ENCODE peak calls at places on chromosome 10, in seven cellular contexts. One of them, this sample, is unnamed.

GRCh38 chr10:34705563-34705962 is 109.5 kb downstream of the PARD3 start:
- DNase-seq in Daoy: no peak
- DNase-seq in NCI-H1048: no peak
- DNase-seq in activated CD4-positive, alpha-beta T cell treated with anti-CD3 and anti-CD28 coated beads, Interleukin-2, amount 10 ng/mL, durations not matched to agents 24 days and 14 days: no peak
- DNase-seq in Right ventricle myocardium superior: no peak
- DNase-seq in AG09309: no peak
- DNase-seq in stimulated activated CD4-positive, alpha-beta T cell treated with anti-CD3 and anti-CD28 coated beads, Interleukin-15, amount 100 ng/mL, for 24 hours: no peak
- DNase-seq in this sample: no peak

GRCh38 chr10:31765546-31765945 is 163.1 kb downstream of the ARHGAP12 start:
- DNase-seq in Daoy: no peak
- DNase-seq in NCI-H1048: no peak
- DNase-seq in activated CD4-positive, alpha-beta T cell treated with anti-CD3 and anti-CD28 coated beads, Interleukin-2, amount 10 ng/mL, durations not matched to agents 24 days and 14 days: no peak
- DNase-seq in Right ventricle myocardium superior: no peak
- DNase-seq in AG09309: no peak
- DNase-seq in stimulated activated CD4-positive, alpha-beta T cell treated with anti-CD3 and anti-CD28 coated beads, Interleukin-15, amount 100 ng/mL, for 24 hours: no peak
- DNase-seq in this sample: no peak

GRCh38 chr10:116053910-116054309 is 219.1 kb downstream of the GFRA1 start:
- DNase-seq in Daoy: peak; percentile 17
- DNase-seq in NCI-H1048: no peak
- DNase-seq in activated CD4-positive, alpha-beta T cell treated with anti-CD3 and anti-CD28 coated beads, Interleukin-2, amount 10 ng/mL, durations not matched to agents 24 days and 14 days: no peak
- DNase-seq in Right ventricle myocardium superior: no peak
- DNase-seq in AG09309: no peak
- DNase-seq in stimulated activated CD4-positive, alpha-beta T cell treated with anti-CD3 and anti-CD28 coated beads, Interleukin-15, amount 100 ng/mL, for 24 hours: no peak
- DNase-seq in this sample: no peak

GRCh38 chr10:92238586-92239098 is 52.2 kb downstream of the CPEB3 start:
- DNase-seq in Daoy: peak; percentile 49
- DNase-seq in NCI-H1048: no peak
- DNase-seq in activated CD4-positive, alpha-beta T cell treated with anti-CD3 and anti-CD28 coated beads, Interleukin-2, amount 10 ng/mL, durations not matched to agents 24 days and 14 days: no peak
- DNase-seq in Right ventricle myocardium superior: no peak
- DNase-seq in AG09309: peak; percentile 62
- DNase-seq in stimulated activated CD4-positive, alpha-beta T cell treated with anti-CD3 and anti-CD28 coated beads, Interleukin-15, amount 100 ng/mL, for 24 hours: no peak
- DNase-seq in this sample: no peak

GRCh38 chr10:71522438-71523144 is 125.9 kb downstream of the CDH23 start:
- DNase-seq in Daoy: no peak
- DNase-seq in NCI-H1048: no peak
- DNase-seq in activated CD4-positive, alpha-beta T cell treated with anti-CD3 and anti-CD28 coated beads, Interleukin-2, amount 10 ng/mL, durations not matched to agents 24 days and 14 days: no peak
- DNase-seq in Right ventricle myocardium superior: no peak
- DNase-seq in AG09309: no peak
- DNase-seq in stimulated activated CD4-positive, alpha-beta T cell treated with anti-CD3 and anti-CD28 coated beads, Interleukin-15, amount 100 ng/mL, for 24 hours: no peak
- DNase-seq in this sample: no peak

GRCh38 chr10:100377830-100378229 is 30.8 kb downstream of the SCD start:
- DNase-seq in Daoy: no peak
- DNase-seq in NCI-H1048: no peak
- DNase-seq in activated CD4-positive, alpha-beta T cell treated with anti-CD3 and anti-CD28 coated beads, Interleukin-2, amount 10 ng/mL, durations not matched to agents 24 days and 14 days: no peak
- DNase-seq in Right ventricle myocardium superior: no peak
- DNase-seq in AG09309: no peak
- DNase-seq in stimulated activated CD4-positive, alpha-beta T cell treated with anti-CD3 and anti-CD28 coated beads, Interleukin-15, amount 100 ng/mL, for 24 hours: no peak
- DNase-seq in this sample: no peak

GRCh38 chr10:131048595-131048994 is 262.9 kb downstream of the TCERG1L start:
- DNase-seq in Daoy: no peak
- DNase-seq in NCI-H1048: no peak
- DNase-seq in activated CD4-positive, alpha-beta T cell treated with anti-CD3 and anti-CD28 coated beads, Interleukin-2, amount 10 ng/mL, durations not matched to agents 24 days and 14 days: no peak
- DNase-seq in Right ventricle myocardium superior: no peak
- DNase-seq in AG09309: no peak
- DNase-seq in stimulated activated CD4-positive, alpha-beta T cell treated with anti-CD3 and anti-CD28 coated beads, Interleukin-15, amount 100 ng/mL, for 24 hours: no peak
- DNase-seq in this sample: no peak

GRCh38 chr10:83959330-83959729 is 180.0 kb upstream of the GHITM start:
- DNase-seq in Daoy: no peak
- DNase-seq in NCI-H1048: no peak
- DNase-seq in activated CD4-positive, alpha-beta T cell treated with anti-CD3 and anti-CD28 coated beads, Interleukin-2, amount 10 ng/mL, durations not matched to agents 24 days and 14 days: no peak
- DNase-seq in Right ventricle myocardium superior: no peak
- DNase-seq in AG09309: no peak
- DNase-seq in stimulated activated CD4-positive, alpha-beta T cell treated with anti-CD3 and anti-CD28 coated beads, Interleukin-15, amount 100 ng/mL, for 24 hours: no peak
- DNase-seq in this sample: no peak

GRCh38 chr10:20254078-20254477 is 437.8 kb downstream of the PLXDC2 start:
- DNase-seq in Daoy: no peak
- DNase-seq in NCI-H1048: no peak
- DNase-seq in activated CD4-positive, alpha-beta T cell treated with anti-CD3 and anti-CD28 coated beads, Interleukin-2, amount 10 ng/mL, durations not matched to agents 24 days and 14 days: no peak
- DNase-seq in Right ventricle myocardium superior: no peak
- DNase-seq in AG09309: no peak
- DNase-seq in stimulated activated CD4-positive, alpha-beta T cell treated with anti-CD3 and anti-CD28 coated beads, Interleukin-15, amount 100 ng/mL, for 24 hours: no peak
- DNase-seq in this sample: no peak

GRCh38 chr10:96073722-96074121 is 30.3 kb downstream of the CCNJ start:
- DNase-seq in Daoy: peak; percentile 73
- DNase-seq in NCI-H1048: no peak
- DNase-seq in activated CD4-positive, alpha-beta T cell treated with anti-CD3 and anti-CD28 coated beads, Interleukin-2, amount 10 ng/mL, durations not matched to agents 24 days and 14 days: peak; percentile 67
- DNase-seq in Right ventricle myocardium superior: no peak
- DNase-seq in AG09309: peak; percentile 46
- DNase-seq in stimulated activated CD4-positive, alpha-beta T cell treated with anti-CD3 and anti-CD28 coated beads, Interleukin-15, amount 100 ng/mL, for 24 hours: peak; percentile 9
- DNase-seq in this sample: peak; percentile 18

GRCh38 chr10:7550038-7550437 is 116.7 kb downstream of the ITIH5 start:
- DNase-seq in Daoy: no peak
- DNase-seq in NCI-H1048: no peak
- DNase-seq in activated CD4-positive, alpha-beta T cell treated with anti-CD3 and anti-CD28 coated beads, Interleukin-2, amount 10 ng/mL, durations not matched to agents 24 days and 14 days: no peak
- DNase-seq in Right ventricle myocardium superior: no peak
- DNase-seq in AG09309: no peak
- DNase-seq in stimulated activated CD4-positive, alpha-beta T cell treated with anti-CD3 and anti-CD28 coated beads, Interleukin-15, amount 100 ng/mL, for 24 hours: no peak
- DNase-seq in this sample: no peak

GRCh38 chr10:18582803-18583202 is 68.6 kb downstream of the NSUN6 start:
- DNase-seq in Daoy: peak; percentile 7
- DNase-seq in NCI-H1048: no peak
- DNase-seq in activated CD4-positive, alpha-beta T cell treated with anti-CD3 and anti-CD28 coated beads, Interleukin-2, amount 10 ng/mL, durations not matched to agents 24 days and 14 days: peak; percentile 74
- DNase-seq in Right ventricle myocardium superior: no peak
- DNase-seq in AG09309: no peak
- DNase-seq in stimulated activated CD4-positive, alpha-beta T cell treated with anti-CD3 and anti-CD28 coated beads, Interleukin-15, amount 100 ng/mL, for 24 hours: no peak
- DNase-seq in this sample: peak; percentile 16

GRCh38 chr10:17923728-17924127 is 28.0 kb upstream of the SLC39A12 start:
- DNase-seq in Daoy: peak; percentile 75
- DNase-seq in NCI-H1048: no peak
- DNase-seq in activated CD4-positive, alpha-beta T cell treated with anti-CD3 and anti-CD28 coated beads, Interleukin-2, amount 10 ng/mL, durations not matched to agents 24 days and 14 days: no peak
- DNase-seq in Right ventricle myocardium superior: no peak
- DNase-seq in AG09309: peak; percentile 78
- DNase-seq in stimulated activated CD4-positive, alpha-beta T cell treated with anti-CD3 and anti-CD28 coated beads, Interleukin-15, amount 100 ng/mL, for 24 hours: no peak
- DNase-seq in this sample: no peak

GRCh38 chr10:127904931-127905622 is 1.8 kb upstream of the PTPRE start:
- DNase-seq in Daoy: no peak
- DNase-seq in NCI-H1048: no peak
- DNase-seq in activated CD4-positive, alpha-beta T cell treated with anti-CD3 and anti-CD28 coated beads, Interleukin-2, amount 10 ng/mL, durations not matched to agents 24 days and 14 days: no peak
- DNase-seq in Right ventricle myocardium superior: no peak
- DNase-seq in AG09309: no peak
- DNase-seq in stimulated activated CD4-positive, alpha-beta T cell treated with anti-CD3 and anti-CD28 coated beads, Interleukin-15, amount 100 ng/mL, for 24 hours: no peak
- DNase-seq in this sample: no peak

GRCh38 chr10:89702121-89702480 is 711 bp downstream of the KIF20B start:
- DNase-seq in Daoy: peak; percentile 8
- DNase-seq in NCI-H1048: no peak
- DNase-seq in activated CD4-positive, alpha-beta T cell treated with anti-CD3 and anti-CD28 coated beads, Interleukin-2, amount 10 ng/mL, durations not matched to agents 24 days and 14 days: peak; percentile 72
- DNase-seq in Right ventricle myocardium superior: no peak
- DNase-seq in AG09309: no peak
- DNase-seq in stimulated activated CD4-positive, alpha-beta T cell treated with anti-CD3 and anti-CD28 coated beads, Interleukin-15, amount 100 ng/mL, for 24 hours: peak; percentile 33
- DNase-seq in this sample: peak; percentile 14

GRCh38 chr10:69633673-69634635 is 3.9 kb downstream of the FAM241B start:
- DNase-seq in Daoy: no peak
- DNase-seq in NCI-H1048: no peak
- DNase-seq in activated CD4-positive, alpha-beta T cell treated with anti-CD3 and anti-CD28 coated beads, Interleukin-2, amount 10 ng/mL, durations not matched to agents 24 days and 14 days: no peak
- DNase-seq in Right ventricle myocardium superior: no peak
- DNase-seq in AG09309: no peak
- DNase-seq in stimulated activated CD4-positive, alpha-beta T cell treated with anti-CD3 and anti-CD28 coated beads, Interleukin-15, amount 100 ng/mL, for 24 hours: no peak
- DNase-seq in this sample: no peak

GRCh38 chr10:42738669-42739068 is 43.9 kb upstream of the BMS1 start:
- DNase-seq in Daoy: no peak
- DNase-seq in NCI-H1048: no peak
- DNase-seq in activated CD4-positive, alpha-beta T cell treated with anti-CD3 and anti-CD28 coated beads, Interleukin-2, amount 10 ng/mL, durations not matched to agents 24 days and 14 days: no peak
- DNase-seq in Right ventricle myocardium superior: no peak
- DNase-seq in AG09309: no peak
- DNase-seq in stimulated activated CD4-positive, alpha-beta T cell treated with anti-CD3 and anti-CD28 coated beads, Interleukin-15, amount 100 ng/mL, for 24 hours: no peak
- DNase-seq in this sample: no peak

GRCh38 chr10:22346087-22346661 is 878 bp downstream of the SPAG6 start:
- DNase-seq in Daoy: no peak
- DNase-seq in NCI-H1048: no peak
- DNase-seq in activated CD4-positive, alpha-beta T cell treated with anti-CD3 and anti-CD28 coated beads, Interleukin-2, amount 10 ng/mL, durations not matched to agents 24 days and 14 days: no peak
- DNase-seq in Right ventricle myocardium superior: no peak
- DNase-seq in AG09309: no peak
- DNase-seq in stimulated activated CD4-positive, alpha-beta T cell treated with anti-CD3 and anti-CD28 coated beads, Interleukin-15, amount 100 ng/mL, for 24 hours: no peak
- DNase-seq in this sample: no peak

GRCh38 chr10:15230257-15230656 is 61.8 kb upstream of the NMT2 start:
- DNase-seq in Daoy: no peak
- DNase-seq in NCI-H1048: no peak
- DNase-seq in activated CD4-positive, alpha-beta T cell treated with anti-CD3 and anti-CD28 coated beads, Interleukin-2, amount 10 ng/mL, durations not matched to agents 24 days and 14 days: no peak
- DNase-seq in Right ventricle myocardium superior: no peak
- DNase-seq in AG09309: no peak
- DNase-seq in stimulated activated CD4-positive, alpha-beta T cell treated with anti-CD3 and anti-CD28 coated beads, Interleukin-15, amount 100 ng/mL, for 24 hours: no peak
- DNase-seq in this sample: no peak

GRCh38 chr10:95600158-95600557 is 39.0 kb upstream of the SORBS1 start:
- DNase-seq in Daoy: no peak
- DNase-seq in NCI-H1048: no peak
- DNase-seq in activated CD4-positive, alpha-beta T cell treated with anti-CD3 and anti-CD28 coated beads, Interleukin-2, amount 10 ng/mL, durations not matched to agents 24 days and 14 days: no peak
- DNase-seq in Right ventricle myocardium superior: no peak
- DNase-seq in AG09309: no peak
- DNase-seq in stimulated activated CD4-positive, alpha-beta T cell treated with anti-CD3 and anti-CD28 coated beads, Interleukin-15, amount 100 ng/mL, for 24 hours: no peak
- DNase-seq in this sample: no peak

GRCh38 chr10:122525788-122526187 is 34.8 kb upstream of the DMBT1 start:
- DNase-seq in Daoy: no peak
- DNase-seq in NCI-H1048: no peak
- DNase-seq in activated CD4-positive, alpha-beta T cell treated with anti-CD3 and anti-CD28 coated beads, Interleukin-2, amount 10 ng/mL, durations not matched to agents 24 days and 14 days: no peak
- DNase-seq in Right ventricle myocardium superior: no peak
- DNase-seq in AG09309: no peak
- DNase-seq in stimulated activated CD4-positive, alpha-beta T cell treated with anti-CD3 and anti-CD28 coated beads, Interleukin-15, amount 100 ng/mL, for 24 hours: peak; percentile 9
- DNase-seq in this sample: no peak

GRCh38 chr10:2037966-2038493 is 300.7 kb upstream of the ADARB2 start:
- DNase-seq in Daoy: peak; percentile 49
- DNase-seq in NCI-H1048: no peak
- DNase-seq in activated CD4-positive, alpha-beta T cell treated with anti-CD3 and anti-CD28 coated beads, Interleukin-2, amount 10 ng/mL, durations not matched to agents 24 days and 14 days: no peak
- DNase-seq in Right ventricle myocardium superior: no peak
- DNase-seq in AG09309: no peak
- DNase-seq in stimulated activated CD4-positive, alpha-beta T cell treated with anti-CD3 and anti-CD28 coated beads, Interleukin-15, amount 100 ng/mL, for 24 hours: no peak
- DNase-seq in this sample: no peak

GRCh38 chr10:91410638-91411367 is 659 bp downstream of the HECTD2 start:
- DNase-seq in Daoy: peak; percentile 15
- DNase-seq in NCI-H1048: peak; percentile 33
- DNase-seq in activated CD4-positive, alpha-beta T cell treated with anti-CD3 and anti-CD28 coated beads, Interleukin-2, amount 10 ng/mL, durations not matched to agents 24 days and 14 days: no peak
- DNase-seq in Right ventricle myocardium superior: no peak
- DNase-seq in AG09309: no peak
- DNase-seq in stimulated activated CD4-positive, alpha-beta T cell treated with anti-CD3 and anti-CD28 coated beads, Interleukin-15, amount 100 ng/mL, for 24 hours: peak; percentile 47
- DNase-seq in this sample: no peak

GRCh38 chr10:66941491-66941890 is 15.7 kb downstream of the LRRTM3 start:
- DNase-seq in Daoy: no peak
- DNase-seq in NCI-H1048: no peak
- DNase-seq in activated CD4-positive, alpha-beta T cell treated with anti-CD3 and anti-CD28 coated beads, Interleukin-2, amount 10 ng/mL, durations not matched to agents 24 days and 14 days: no peak
- DNase-seq in Right ventricle myocardium superior: no peak
- DNase-seq in AG09309: no peak
- DNase-seq in stimulated activated CD4-positive, alpha-beta T cell treated with anti-CD3 and anti-CD28 coated beads, Interleukin-15, amount 100 ng/mL, for 24 hours: no peak
- DNase-seq in this sample: no peak

GRCh38 chr10:100341953-100342626 is 4.9 kb upstream of the SCD start:
- DNase-seq in Daoy: peak; percentile 58
- DNase-seq in NCI-H1048: no peak
- DNase-seq in activated CD4-positive, alpha-beta T cell treated with anti-CD3 and anti-CD28 coated beads, Interleukin-2, amount 10 ng/mL, durations not matched to agents 24 days and 14 days: peak; percentile 87
- DNase-seq in Right ventricle myocardium superior: no peak
- DNase-seq in AG09309: no peak
- DNase-seq in stimulated activated CD4-positive, alpha-beta T cell treated with anti-CD3 and anti-CD28 coated beads, Interleukin-15, amount 100 ng/mL, for 24 hours: peak; percentile 62
- DNase-seq in this sample: peak; percentile 35

GRCh38 chr10:48464121-48464870 is 140.6 kb downstream of the ARHGAP22 start:
- DNase-seq in Daoy: no peak
- DNase-seq in NCI-H1048: no peak
- DNase-seq in activated CD4-positive, alpha-beta T cell treated with anti-CD3 and anti-CD28 coated beads, Interleukin-2, amount 10 ng/mL, durations not matched to agents 24 days and 14 days: no peak
- DNase-seq in Right ventricle myocardium superior: no peak
- DNase-seq in AG09309: no peak
- DNase-seq in stimulated activated CD4-positive, alpha-beta T cell treated with anti-CD3 and anti-CD28 coated beads, Interleukin-15, amount 100 ng/mL, for 24 hours: no peak
- DNase-seq in this sample: no peak

GRCh38 chr10:76301950-76302349 is 870.5 kb downstream of the LRMDA start:
- DNase-seq in Daoy: no peak
- DNase-seq in NCI-H1048: no peak
- DNase-seq in activated CD4-positive, alpha-beta T cell treated with anti-CD3 and anti-CD28 coated beads, Interleukin-2, amount 10 ng/mL, durations not matched to agents 24 days and 14 days: no peak
- DNase-seq in Right ventricle myocardium superior: no peak
- DNase-seq in AG09309: no peak
- DNase-seq in stimulated activated CD4-positive, alpha-beta T cell treated with anti-CD3 and anti-CD28 coated beads, Interleukin-15, amount 100 ng/mL, for 24 hours: no peak
- DNase-seq in this sample: no peak

GRCh38 chr10:44167752-44168151 is 217.1 kb downstream of the CXCL12 start:
- DNase-seq in Daoy: no peak
- DNase-seq in NCI-H1048: no peak
- DNase-seq in activated CD4-positive, alpha-beta T cell treated with anti-CD3 and anti-CD28 coated beads, Interleukin-2, amount 10 ng/mL, durations not matched to agents 24 days and 14 days: no peak
- DNase-seq in Right ventricle myocardium superior: no peak
- DNase-seq in AG09309: no peak
- DNase-seq in stimulated activated CD4-positive, alpha-beta T cell treated with anti-CD3 and anti-CD28 coated beads, Interleukin-15, amount 100 ng/mL, for 24 hours: no peak
- DNase-seq in this sample: no peak